ENCODE peak calls at places on chromosomes 2 and 18, in six cellular contexts. P is right lobe of liver, F is GM12878, Q is sigmoid colon, U is breast epithelium, V is stomach. T is an unnamed sample.

GRCh38 chr2:182186132-182186735 is 200.6 kb downstream of the PPP1R1C start:
- DNase-seq in P (no peak), F (no peak), Q (no peak), U (no peak), V (no peak), T (no peak)

GRCh38 chr2:230774348-230774951 is 61.8 kb downstream of the CAB39 start:
- DNase-seq in P (no peak), F (no peak), Q (no peak), U (no peak), V (no peak), T (no peak)

GRCh38 chr2:119142822-119143221 is 15.7 kb downstream of the C1QL2 start:
- DNase-seq in P (no peak), F (no peak), Q (no peak), U (no peak), V (no peak), T (no peak)

GRCh38 chr2:151042938-151043337 is 218.7 kb downstream of the RBM43 start:
- DNase-seq in P (no peak), F (no peak), Q (no peak), U (no peak), V (no peak), T (no peak)

GRCh38 chr2:95017308-95017630 is 8.2 kb upstream of the MAL start:
- DNase-seq in P (no peak), F (no peak), Q (no peak), U (no peak), V (no peak), T (no peak)

GRCh38 chr2:234991290-234991689 is 39.5 kb downstream of the SH3BP4 start:
- DNase-seq in P (no peak), F (no peak), Q (no peak), U (no peak), V (no peak), T (no peak)

GRCh38 chr2:217612920-217613319 is 389.9 kb downstream of the TNS1 start:
- DNase-seq in P (no peak), F (no peak), Q (no peak), U (no peak), V (no peak), T (no peak)

GRCh38 chr2:96869824-96870630 is at the start of gene SEMA4C:
- DNase-seq in P (peak), F (no peak), Q (peak), U (no peak), V (peak), T (peak)

GRCh38 chr2:233438573-233439147 is 84.4 kb downstream of the DGKD start:
- DNase-seq in P (peak), F (no peak), Q (peak), U (no peak), V (peak), T (no peak)

GRCh38 chr2:98912957-98913915 is 22.8 kb downstream of the CRACDL start:
- DNase-seq in P (no peak), F (no peak), Q (peak), U (no peak), V (peak), T (no peak)

GRCh38 chr2:214066847-214067246 is 344.0 kb upstream of the VWC2L start:
- DNase-seq in P (no peak), F (no peak), Q (no peak), U (no peak), V (no peak), T (no peak)

GRCh38 chr2:180291060-180291459 is 284.0 kb upstream of the CWC22 start:
- DNase-seq in P (no peak), F (no peak), Q (no peak), U (no peak), V (no peak), T (no peak)

GRCh38 chr18:22710628-22711380 is 222.3 kb upstream of the RBBP8 start:
- DNase-seq in P (peak), F (no peak), Q (no peak), U (no peak), V (peak), T (peak)

GRCh38 chr2:134207589-134208209 is 46.2 kb upstream of the MGAT5 start:
- DNase-seq in P (peak), F (no peak), Q (no peak), U (no peak), V (peak), T (no peak)

GRCh38 chr2:17594533-17595391 is 54.3 kb downstream of the VSNL1 start:
- DNase-seq in P (no peak), F (no peak), Q (no peak), U (no peak), V (no peak), T (no peak)

GRCh38 chr18:32072321-32072720 is 19.4 kb upstream of the RNF138 start:
- DNase-seq in P (no peak), F (no peak), Q (no peak), U (no peak), V (no peak), T (no peak)

GRCh38 chr18:22846088-22846683 is 86.9 kb upstream of the RBBP8 start:
- DNase-seq in P (no peak), F (no peak), Q (no peak), U (no peak), V (no peak), T (no peak)

GRCh38 chr2:53740170-53740569 is 27.4 kb upstream of the CHAC2 start:
- DNase-seq in P (no peak), F (no peak), Q (no peak), U (no peak), V (no peak), T (no peak)

GRCh38 chr2:42937171-42937875 is 144.9 kb upstream of the HAAO start:
- DNase-seq in P (no peak), F (no peak), Q (no peak), U (no peak), V (no peak), T (no peak)

GRCh38 chr2:154484338-154485099 is 214.0 kb upstream of the KCNJ3 start:
- DNase-seq in P (no peak), F (no peak), Q (no peak), U (no peak), V (no peak), T (no peak)

GRCh38 chr2:46231721-46232120 is 65.5 kb upstream of the EPAS1 start:
- DNase-seq in P (no peak), F (no peak), Q (no peak), U (no peak), V (no peak), T (no peak)

GRCh38 chr2:68766378-68766845 is 31.8 kb downstream of the ARHGAP25 start:
- DNase-seq in P (peak), F (no peak), Q (peak), U (peak), V (peak), T (peak)

GRCh38 chr18:79405781-79406575 is 10.2 kb downstream of the NFATC1 start:
- DNase-seq in P (peak), F (peak), Q (no peak), U (no peak), V (peak), T (peak)

GRCh38 chr2:157627594-157628281 is 926 bp downstream of the ACVR1C start:
- DNase-seq in P (no peak), F (no peak), Q (no peak), U (no peak), V (peak), T (peak)

GRCh38 chr2:1203772-1204171 is 209.5 kb upstream of the TPO start:
- DNase-seq in P (no peak), F (no peak), Q (no peak), U (no peak), V (no peak), T (no peak)

GRCh38 chr2:60966465-60967405 is 50.8 kb upstream of the PEX13 start:
- DNase-seq in P (no peak), F (peak), Q (no peak), U (no peak), V (no peak), T (no peak)

GRCh38 chr2:157468931-157469708 is 25.2 kb upstream of the CYTIP start:
- DNase-seq in P (no peak), F (peak), Q (no peak), U (no peak), V (no peak), T (no peak)

GRCh38 chr2:171811229-171811628 is 82.8 kb downstream of the SLC25A12 start:
- DNase-seq in P (no peak), F (no peak), Q (no peak), U (no peak), V (no peak), T (no peak)

GRCh38 chr2:181471227-181471626 is 14.0 kb downstream of the ITGA4 start:
- DNase-seq in P (no peak), F (no peak), Q (no peak), U (no peak), V (no peak), T (no peak)

GRCh38 chr2:227871375-227871788 is at the start of gene DAW1:
- DNase-seq in P (peak), F (no peak), Q (no peak), U (no peak), V (peak), T (no peak)

DNA sequence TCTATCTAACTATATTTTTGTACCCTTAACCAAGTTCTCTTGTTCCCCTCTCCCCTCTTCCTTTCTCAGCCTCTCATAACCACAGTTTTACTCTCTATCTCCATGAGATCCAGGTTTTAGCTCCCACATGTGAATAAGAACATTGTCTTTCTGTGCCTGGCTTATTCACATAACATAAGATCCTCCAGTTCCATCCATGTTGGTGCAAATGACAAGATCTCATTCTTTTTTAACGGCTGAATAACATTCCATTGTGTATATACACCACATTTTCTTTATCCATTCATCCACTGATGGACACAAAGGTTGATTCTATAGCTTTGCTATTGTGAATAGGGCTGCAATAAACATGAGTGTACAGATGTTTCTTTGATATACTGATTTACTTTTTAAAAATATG is 83.9 kb upstream of the TMEM178A start:
- DNase-seq in P (no peak), F (no peak), Q (no peak), U (no peak), V (no peak), T (no peak)
- TF ChIP-seq CTCF in P (no peak), F (no peak), Q (no peak), U (no peak), V (no peak), T (no peak)

DNA sequence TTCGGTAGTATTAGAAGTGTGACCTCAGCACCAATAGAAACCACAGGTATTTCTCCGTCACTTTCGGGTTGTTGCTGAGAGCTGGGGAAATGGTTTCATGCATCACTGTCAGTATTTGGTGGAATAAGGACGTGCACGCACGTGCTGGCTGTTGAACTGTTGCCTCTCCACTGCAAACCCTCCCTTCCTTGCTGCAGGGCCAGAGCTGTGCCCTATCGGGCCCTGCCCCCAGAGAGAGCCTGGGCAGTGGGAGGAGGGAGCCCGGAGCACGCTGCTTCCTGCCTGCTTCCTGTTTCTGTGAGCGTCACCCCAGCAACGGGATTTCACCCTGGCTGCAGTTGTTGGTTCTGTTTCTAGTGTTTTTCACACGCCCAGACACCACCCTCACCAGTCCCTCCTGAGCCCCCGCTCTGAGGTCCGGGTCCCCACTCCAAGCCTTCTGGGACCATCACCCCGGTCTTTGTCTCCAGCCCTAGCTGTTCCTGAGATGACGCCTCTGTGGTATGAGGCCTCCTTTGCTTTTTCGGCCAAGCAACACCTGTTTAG is 47.4 kb downstream of the LRRFIP1 start:
- DNase-seq in P (peak), F (peak), Q (peak), U (peak), V (peak), T (peak)
- TF ChIP-seq POLR2A in P (peak), F (no peak), Q (no peak), U (no peak), V (no peak), T (no peak)

DNA sequence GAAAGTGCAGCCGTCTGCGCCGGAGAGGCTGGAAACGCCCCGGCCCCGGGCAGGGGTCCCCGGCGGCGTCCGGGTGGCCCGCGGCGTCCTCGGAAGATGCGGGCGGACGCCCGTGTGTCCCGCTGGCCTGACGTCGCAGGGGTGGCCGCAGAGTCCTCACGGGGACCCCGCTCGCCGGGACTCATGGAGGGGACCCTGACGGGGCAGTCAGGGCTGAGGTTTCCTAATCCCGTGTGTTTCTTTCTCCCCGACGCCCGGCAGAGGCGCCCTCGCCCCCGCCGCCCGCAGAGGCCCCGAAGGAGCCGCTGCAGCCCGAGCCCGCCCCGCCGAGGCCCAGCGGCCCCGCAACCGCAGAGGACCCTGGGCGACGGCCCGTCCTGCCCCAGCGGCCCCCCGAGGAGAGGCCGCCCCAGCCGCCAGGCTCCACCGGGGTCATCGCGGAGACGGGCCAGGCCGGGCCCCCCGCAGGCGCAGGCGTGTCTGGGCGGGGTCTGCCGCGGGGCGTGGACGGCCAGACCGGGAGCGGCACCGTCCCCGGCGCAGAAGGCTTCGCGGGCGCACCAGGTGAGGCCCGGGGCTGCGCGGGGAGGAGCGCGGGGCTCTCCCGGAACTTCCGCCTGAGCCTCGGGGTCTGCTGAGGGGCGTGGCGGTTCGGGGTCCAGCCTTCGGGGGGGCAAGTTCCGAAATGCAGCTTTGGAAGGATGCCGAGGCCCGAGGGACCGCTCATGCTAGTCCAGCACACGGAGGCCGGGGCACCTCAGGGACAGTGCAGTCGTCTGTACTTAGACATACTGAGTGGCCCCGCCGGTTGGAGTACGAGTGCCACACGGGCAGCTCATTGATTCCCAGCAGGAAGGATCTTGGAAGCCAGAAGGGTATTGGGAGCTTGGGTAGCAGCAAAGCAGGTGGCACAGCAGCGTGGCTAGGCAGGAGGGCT is 60.0 kb downstream of the EMILIN2 start:
- DNase-seq in P (peak), F (no peak), Q (no peak), U (no peak), V (no peak), T (peak)
- TF ChIP-seq CTCF in P (peak), F (peak), Q (no peak), U (no peak), V (no peak), T (no peak)

GRCh38 chr2:179263015-179263414 is 1.6 kb downstream of the SESTD1 start:
- DNase-seq in P (no peak), F (no peak), Q (no peak), U (no peak), V (no peak), T (no peak)
- TF ChIP-seq POLR2A in P (no peak), F (no peak), Q (no peak), U (no peak), V (no peak), T (no peak)

GRCh38 chr2:186299610-186300009 is 186.4 kb upstream of the ZC3H15 start:
- DNase-seq in P (no peak), F (no peak), Q (no peak), U (no peak), V (no peak), T (no peak)
- TF ChIP-seq CTCF in P (no peak), F (no peak), Q (no peak), U (no peak), V (no peak), T (no peak)